ENCODE peak calls at places on chromosomes 13 and 19, in six cellular contexts. P is ascending aorta, D is tibial artery, R is HCT116, Z is suprapubic skin, I is adrenal gland. K is an unnamed sample.

GRCh38 chr13:114118086-114118762 is 14.2 kb downstream of the RASA3 start:
- DNase-seq in Z (no peak), D (no peak), I (no peak), R (no peak), P (no peak), K (peak; percentile 20)

GRCh38 chr13:98187155-98187726 is 10.2 kb upstream of the RNF113B start:
- DNase-seq in D (no peak), R (no peak), P (no peak), Z (no peak), I (no peak), K (no peak)

GRCh38 chr19:28501979-28502378 is 711.0 kb downstream of the UQCRFS1 start:
- DNase-seq in R (no peak), D (no peak), I (no peak), P (no peak), Z (no peak), K (no peak)

GRCh38 chr13:20127563-20128458 is 33.0 kb downstream of the GJA3 start:
- DNase-seq in P (no peak), R (no peak), I (peak; percentile 73), D (peak; percentile 84), Z (peak; percentile 82), K (peak; percentile 72)

GRCh38 chr13:40283666-40284065 is 382.8 kb downstream of the FOXO1 start:
- DNase-seq in P (no peak), I (no peak), Z (no peak), R (no peak), D (no peak), K (no peak)

GRCh38 chr13:100298691-100299090 is 209.8 kb downstream of the PCCA start:
- DNase-seq in P (no peak), D (no peak), Z (no peak), I (no peak), R (no peak), K (no peak)

GRCh38 chr19:11380653-11381534 is 3.2 kb downstream of the EPOR start:
- DNase-seq in P (peak; percentile 88), Z (peak; percentile 97), R (peak; percentile 97), I (peak; percentile 99), D (peak; percentile 98), K (peak; percentile 95)

GRCh38 chr13:27825153-27825552 is 32.9 kb downstream of the GSX1 start:
- DNase-seq in R (no peak), D (no peak), P (no peak), Z (no peak), I (no peak), K (no peak)

GRCh38 chr19:35251456-35251855 is 2.7 kb downstream of the LSR start:
- DNase-seq in R (no peak), Z (peak; percentile 31), P (no peak), D (no peak), I (no peak), K (no peak)

GRCh38 chr19:13012690-13013608 is 17.7 kb downstream of the NFIX start:
- DNase-seq in I (peak; percentile 76), Z (no peak), R (no peak), D (peak; percentile 90), P (no peak), K (peak; percentile 84)

GRCh38 chr13:48542581-48543341 is 9.9 kb upstream of the RCBTB2 start:
- DNase-seq in I (peak; percentile 68), Z (no peak), D (peak; percentile 78), P (no peak), R (no peak), K (peak; percentile 74)

GRCh38 chr13:101217086-101217485 is 199.2 kb downstream of the NALCN start:
- DNase-seq in D (no peak), R (no peak), I (no peak), P (no peak), Z (no peak), K (no peak)

GRCh38 chr19:1720237-1720636 is 33.1 kb upstream of the ONECUT3 start:
- DNase-seq in R (no peak), D (no peak), Z (no peak), P (no peak), I (no peak), K (no peak)

GRCh38 chr13:98471895-98472294 is 105.0 kb downstream of the STK24 start:
- DNase-seq in P (no peak), R (no peak), I (no peak), D (peak; percentile 43), Z (no peak), K (no peak)

GRCh38 chr19:45976180-45976579 is 2.5 kb upstream of the NOVA2 start:
- DNase-seq in Z (no peak), P (no peak), I (peak; percentile 71), D (no peak), R (no peak), K (no peak)

GRCh38 chr13:93767917-93768422 is 541.4 kb downstream of the GPC6 start:
- DNase-seq in I (no peak), P (no peak), D (no peak), R (no peak), Z (no peak), K (no peak)

GRCh38 chr19:2111425-2111824 is 14.7 kb downstream of the IZUMO4 start:
- DNase-seq in D (no peak), R (no peak), Z (no peak), I (no peak), P (no peak), K (no peak)

GRCh38 chr19:19081642-19082151 is 17.9 kb downstream of the SLC25A42 start:
- DNase-seq in P (no peak), R (no peak), I (peak; percentile 82), Z (no peak), D (peak; percentile 84), K (peak; percentile 69)

GRCh38 chr19:55549500-55550320 is 4.4 kb upstream of the SBK3 start:
- DNase-seq in Z (no peak), D (no peak), I (no peak), P (no peak), R (peak; percentile 34), K (peak; percentile 91)

GRCh38 chr19:3071764-3072163 is 9.5 kb upstream of the TLE5 start:
- DNase-seq in D (no peak), I (no peak), Z (no peak), P (no peak), R (no peak), K (no peak)

GRCh38 chr13:103178986-103179695 is 112.9 kb upstream of the SLC10A2 start:
- DNase-seq in D (no peak), Z (no peak), P (no peak), I (no peak), R (no peak), K (no peak)

GRCh38 chr13:97914537-97914936 is 38.9 kb upstream of the IPO5 start:
- DNase-seq in P (no peak), D (no peak), Z (no peak), I (no peak), R (no peak), K (no peak)

GRCh38 chr19:14560776-14561108 is 11.1 kb downstream of the NDUFB7 start:
- DNase-seq in I (no peak), Z (no peak), D (no peak), P (no peak), R (no peak), K (no peak)
- H3K27ac ChIP-seq in I (peak overlapping the region; percentile 18), Z (peak overlapping the region; percentile 68), D (peak overlapping the region; percentile 88), P (peak overlapping the region; percentile 85), R (no peak overlapping the region), K (peak overlapping the region; percentile 96)

DNA sequence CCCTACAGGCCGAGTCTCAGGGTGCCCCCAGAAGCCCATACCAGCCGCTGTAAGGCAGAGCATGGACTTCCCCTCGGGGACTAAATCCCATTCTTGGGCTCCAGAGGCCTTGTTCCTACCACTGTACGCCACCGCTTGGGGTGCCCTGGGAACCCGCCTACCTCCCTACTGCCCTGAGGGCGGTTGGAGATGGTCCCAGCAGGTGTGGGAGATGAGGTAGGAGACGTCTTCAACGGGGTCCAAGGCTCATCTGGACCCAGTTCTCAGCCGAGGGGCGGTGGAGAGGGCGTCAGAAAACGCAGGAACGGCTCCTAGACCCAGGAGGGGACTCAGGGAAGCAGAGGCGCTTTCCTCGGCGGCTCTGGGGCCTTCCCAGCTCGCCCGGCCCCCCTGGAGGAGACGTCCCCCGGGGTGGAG is 833 bp upstream of the ZIK1 start:
- DNase-seq in D (no peak), P (no peak), Z (no peak), I (no peak), R (no peak), K (no peak)
- H3K9me3 ChIP-seq in D (peaks cover 2% of the 10 kb centered on the region), P (peaks cover 39% of the 10 kb centered on the region), Z (peaks cover 4% of the 10 kb centered on the region), I (no peaks in the 10 kb centered on the region), R (no peaks in the 10 kb centered on the region), K (peaks cover 38% of the 10 kb centered on the region)

GRCh38 chr19:5134683-5135082 is 165.8 kb downstream of the KDM4B start:
- DNase-seq in D (no peak), P (no peak), R (no peak), I (no peak), Z (no peak), K (no peak)
- H3K4me1 ChIP-seq in D (peaks cover 6% of the 10 kb centered on the region), P (no peaks in the 10 kb centered on the region), R (no peaks in the 10 kb centered on the region), I (no peaks in the 10 kb centered on the region), Z (peaks cover 20% of the 10 kb centered on the region), K (no peaks in the 10 kb centered on the region)

GRCh38 chr19:43934985-43935708 is at the start of gene ZNF45:
- DNase-seq in R (peak; percentile 78), D (peak; percentile 93), P (peak; percentile 60), Z (peak; percentile 89), I (peak; percentile 94), K (peak; percentile 93)
- H3K27ac ChIP-seq in R (peak within 1 kb of the TSS; percentile 58), D (peak within 1 kb of the TSS; percentile 89), P (peak within 1 kb of the TSS; percentile 82), Z (peak within 1 kb of the TSS; percentile 85), I (peak within 1 kb of the TSS; percentile 52), K (peak within 1 kb of the TSS; percentile 85)

GRCh38 chr19:57706346-57706745 is 2.7 kb downstream of the ZNF154 start:
- DNase-seq in P (no peak), R (no peak), D (no peak), Z (no peak), I (no peak), K (no peak)

GRCh38 chr19:57709616-57710015 is 612 bp upstream of the ZNF154 start:
- DNase-seq in D (no peak), Z (no peak), R (no peak), P (no peak), I (no peak), K (no peak)

GRCh38 chr19:57712222-57712621 is 3.2 kb upstream of the ZNF154 start:
- DNase-seq in R (no peak), I (no peak), P (no peak), Z (no peak), D (no peak), K (no peak)

DNA sequence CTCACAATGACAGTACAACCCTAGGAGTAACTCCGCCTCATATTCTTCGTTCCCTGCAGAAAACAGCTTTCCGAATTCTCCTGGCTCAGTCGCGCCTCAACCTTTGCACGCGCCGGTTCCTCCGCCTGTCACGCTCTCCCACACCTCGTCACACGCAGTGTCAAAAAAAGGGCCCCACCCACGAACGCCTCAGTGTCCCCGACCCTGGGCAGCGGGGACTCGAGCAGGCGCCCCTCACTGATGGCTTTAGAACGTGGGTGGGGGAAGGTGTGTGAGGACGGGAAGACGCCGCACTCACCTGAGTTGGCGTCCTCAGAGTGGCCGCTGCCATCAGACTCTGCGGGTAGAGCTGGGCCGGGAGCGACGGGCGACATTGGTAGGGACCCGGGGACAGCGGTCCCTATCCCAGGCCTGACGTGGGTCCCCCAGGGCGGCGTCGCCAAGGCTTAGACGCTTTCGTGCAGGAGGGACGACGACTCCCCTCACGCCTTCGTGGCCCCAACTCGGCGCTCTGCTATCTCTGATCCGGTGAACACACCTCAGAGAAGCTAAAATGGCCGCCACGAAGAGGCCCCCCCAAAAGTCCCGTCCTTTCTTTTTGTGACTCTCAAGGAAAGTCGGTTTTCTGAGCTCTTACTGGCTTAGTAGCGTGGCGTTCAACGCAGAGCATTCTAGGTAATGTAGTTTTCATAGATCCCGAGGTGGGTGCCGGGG is at the start of gene ZNF154:
- DNase-seq in P (no peak), Z (no peak), I (peak; percentile 83), R (no peak), D (no peak), K (peak; percentile 18)
- H3K9me3 ChIP-seq in P (peaks cover 100% of the 10 kb centered on the region), Z (peaks cover 56% of the 10 kb centered on the region), I (no peaks in the 10 kb centered on the region), R (no peaks in the 10 kb centered on the region), D (peaks cover 7% of the 10 kb centered on the region), K (peaks cover 17% of the 10 kb centered on the region)

K was measured in psoas muscle.